ENCODE peak calls at places on chromosomes 13 and 19, in six cellular contexts. B is IMR-90, R is AG09309, A is skeletal muscle cell, H is pancreas, I is thoracic aorta. M is an unnamed sample.

GRCh38 chr13:27619093-27619705 is 1.1 kb downstream of the LNX2 start:
- DNase-seq in H (no peak), R (no peak), I (no peak), A (no peak), B (peak), M (no peak)

GRCh38 chr13:105960326-105960725 is 575.1 kb downstream of the EFNB2 start:
- DNase-seq in R (no peak), A (no peak), B (no peak), I (no peak), H (no peak), M (no peak)

GRCh38 chr13:21218351-21219043 is 42.0 kb downstream of the MRPL57 start:
- DNase-seq in R (no peak), H (no peak), B (no peak), I (no peak), A (no peak), M (no peak)

GRCh38 chr13:21478881-21479808 is 20.0 kb upstream of the ZDHHC20 start:
- DNase-seq in A (peak), H (no peak), I (no peak), R (peak), B (peak), M (peak)

GRCh38 chr13:31891472-31891871 is 140.1 kb upstream of the FRY start:
- DNase-seq in I (no peak), A (no peak), B (no peak), H (no peak), R (no peak), M (peak)

GRCh38 chr13:79749985-79750551 is 269.1 kb downstream of the NDFIP2 start:
- DNase-seq in B (peak), A (peak), H (no peak), R (peak), I (no peak), M (peak)

GRCh38 chr13:111034811-111035210 is 80.3 kb upstream of the ARHGEF7 start:
- DNase-seq in I (no peak), B (peak), H (no peak), A (no peak), R (no peak), M (no peak)

GRCh38 chr13:44191504-44192171 is 182.0 kb upstream of the SERP2 start:
- DNase-seq in A (no peak), R (peak), B (peak), H (no peak), I (no peak), M (no peak)

GRCh38 chr19:35641515-35642151 is at the start of gene ETV2:
- DNase-seq in I (no peak), A (no peak), R (no peak), B (peak), H (peak), M (no peak)
- H3K4me3 ChIP-seq in I (no peak), A (no peak), R (no peak), B (no peak), H (no peak), M (no peak)

GRCh38 chr19:17794731-17795494 is at the start of gene B3GNT3:
- DNase-seq in I (no peak), A (no peak), R (no peak), H (peak), B (no peak), M (no peak)

GRCh38 chr19:17795495-17795856 is 538 bp downstream of the B3GNT3 start:
- DNase-seq in B (no peak), A (no peak), H (no peak), I (no peak), R (no peak), M (no peak)

GRCh38 chr19:17796013-17796837 is 1.3 kb downstream of the B3GNT3 start:
- DNase-seq in H (no peak), A (no peak), B (no peak), I (no peak), R (no peak), M (no peak)

GRCh38 chr19:17796838-17797168 is 1.9 kb downstream of the B3GNT3 start:
- DNase-seq in R (no peak), B (no peak), H (no peak), I (no peak), A (no peak), M (no peak)

DNA sequence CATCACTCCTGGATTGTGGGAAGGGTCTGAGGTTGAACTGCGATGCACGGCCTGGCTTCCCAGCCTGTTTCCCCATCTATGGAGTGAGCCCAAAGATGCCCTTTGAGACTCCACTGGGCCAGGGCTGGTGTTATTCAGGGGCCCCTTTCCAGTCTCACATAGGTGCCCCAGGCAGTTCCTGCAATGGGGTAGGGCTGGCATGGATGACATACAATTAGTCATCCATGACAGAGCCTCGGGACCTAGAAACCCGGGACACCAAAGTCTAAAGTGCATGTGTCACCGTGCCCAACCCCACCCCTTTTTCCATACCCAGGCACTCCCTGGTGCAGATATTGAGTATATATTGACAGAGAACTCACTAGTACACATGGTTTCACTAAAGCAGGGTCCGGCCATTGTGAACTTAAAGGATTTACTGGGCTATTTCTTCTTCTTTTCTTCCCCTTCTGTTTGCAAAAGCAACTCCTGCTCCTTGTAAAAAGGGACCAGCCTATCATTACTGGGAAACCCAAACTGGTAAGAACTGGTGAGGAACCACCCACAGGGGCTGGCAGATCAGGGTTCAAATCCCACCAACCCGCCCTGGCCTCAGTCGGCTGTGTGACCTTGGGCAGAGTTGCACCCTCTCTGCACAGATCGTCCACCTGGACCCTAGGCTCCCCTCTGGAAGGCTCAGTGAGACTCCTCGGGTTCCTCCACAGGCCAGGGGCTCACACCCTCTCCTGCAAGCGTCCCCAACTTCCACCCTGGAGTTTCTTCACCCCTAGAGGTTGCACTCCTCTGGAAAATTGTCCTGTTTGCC is 2.7 kb downstream of the B3GNT3 start:
- DNase-seq in A (no peak), I (no peak), H (peak), B (no peak), R (no peak), M (no peak)
- H3K4me3 ChIP-seq in A (no peak), I (no peak), H (no peak), B (no peak), R (no peak), M (no peak)

GRCh38 chr19:39913682-39914333 is 20.6 kb downstream of the FCGBP start:
- DNase-seq in A (no peak), H (peak), B (no peak), R (no peak), I (no peak), M (no peak)

GRCh38 chr19:39916851-39917396 is 17.5 kb downstream of the FCGBP start:
- DNase-seq in H (no peak), R (no peak), B (no peak), A (no peak), I (no peak), M (no peak)

GRCh38 chr19:39915848-39916215 is 18.6 kb downstream of the FCGBP start:
- DNase-seq in R (no peak), H (no peak), B (no peak), I (no peak), A (no peak), M (no peak)

GRCh38 chr19:39916236-39916635 is 18.2 kb downstream of the FCGBP start:
- DNase-seq in B (no peak), A (no peak), R (no peak), I (no peak), H (no peak), M (no peak)

GRCh38 chr19:39915101-39915847 is 19.2 kb downstream of the FCGBP start:
- DNase-seq in I (no peak), R (no peak), A (no peak), H (no peak), B (no peak), M (no peak)
- H3K4me3 ChIP-seq in I (no peak), R (no peak), A (no peak), H (no peak), B (no peak), M (no peak)

DNA sequence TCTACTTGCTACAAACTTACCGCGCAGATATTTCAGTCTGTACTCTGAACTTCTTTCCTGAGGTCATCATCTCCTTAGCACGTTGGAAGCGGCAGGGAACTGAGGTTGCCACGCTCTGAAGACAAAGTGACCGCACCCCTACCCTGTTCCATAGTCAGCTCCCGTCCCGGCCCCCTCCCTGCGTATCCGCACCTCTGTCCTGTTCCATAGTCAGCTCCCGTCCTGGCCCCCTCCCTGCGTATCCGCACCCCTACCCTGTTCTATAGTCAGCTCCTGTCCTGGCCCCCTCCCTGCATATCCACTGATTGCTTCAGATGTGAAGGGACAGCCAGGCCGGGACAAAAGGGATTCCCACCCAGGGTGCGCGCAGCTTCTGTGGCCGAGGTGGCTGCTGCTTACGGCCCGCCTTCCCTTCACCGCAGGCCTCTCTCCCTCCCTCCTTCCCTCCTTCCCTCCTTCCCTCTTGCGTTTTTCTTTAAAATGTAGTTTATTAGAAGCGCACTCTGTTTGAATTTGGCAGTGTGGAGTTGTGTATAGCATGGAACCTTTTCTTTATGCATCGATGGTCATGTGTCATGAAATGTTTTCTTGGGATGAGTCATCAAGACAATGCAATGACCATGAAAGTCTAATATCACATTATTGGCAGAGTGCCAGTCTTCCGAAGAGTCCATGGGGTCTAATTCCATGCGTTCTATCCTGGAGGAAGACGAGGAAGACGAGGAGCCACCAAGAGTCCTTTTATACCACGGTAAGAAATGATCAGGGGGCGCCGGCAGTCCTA is 21.9 kb upstream of the NDUFS7 start:
- DNase-seq in H (no peak), R (peak), B (peak), I (no peak), A (peak), M (no peak)
- H3K4me3 ChIP-seq in H (no peak), R (peak), B (no peak), I (peak), A (peak), M (no peak)

DNA sequence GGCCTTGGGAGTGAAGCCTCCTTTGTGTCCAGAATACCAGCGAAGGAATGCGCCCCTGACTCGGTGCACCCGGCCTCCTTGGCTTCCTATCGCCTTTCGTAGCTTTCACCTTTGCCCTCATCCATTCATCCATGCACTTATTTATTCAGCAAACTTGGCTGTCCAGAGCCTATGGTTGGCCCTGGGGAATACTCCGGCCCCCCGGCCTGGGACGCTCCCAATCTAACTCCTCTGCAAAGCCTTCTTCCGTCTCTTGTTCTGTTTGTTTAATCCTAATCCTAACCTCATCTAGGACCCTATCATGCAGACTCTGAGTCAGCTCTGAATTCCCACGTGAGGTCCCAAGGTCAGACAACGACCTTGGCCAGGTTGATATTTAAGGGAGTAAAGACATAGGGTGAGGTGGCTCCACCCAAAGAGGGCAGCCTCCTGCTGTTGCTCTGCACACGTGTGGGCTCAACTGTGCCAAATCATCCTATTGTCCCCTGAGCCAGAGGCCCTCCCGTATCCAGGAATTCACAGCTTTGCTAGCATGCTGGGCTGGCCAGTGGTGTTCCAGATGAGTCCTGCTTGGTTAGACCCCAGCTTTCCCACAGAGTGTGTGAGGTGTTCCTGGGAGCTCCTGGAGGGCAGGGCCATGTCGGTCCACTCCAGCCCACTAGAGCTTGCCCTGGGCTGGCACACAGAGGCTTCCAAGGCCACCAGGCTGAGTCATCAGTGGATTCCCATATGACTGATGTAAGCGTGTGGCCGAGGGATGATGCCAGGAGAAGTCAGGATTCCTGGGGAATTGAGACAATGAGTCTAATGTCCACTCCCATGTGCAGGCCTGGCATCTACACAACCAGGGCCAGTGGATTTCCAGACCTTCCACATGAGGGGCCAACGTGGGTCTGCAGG is 6.5 kb upstream of the CCNE1 start:
- DNase-seq in R (no peak), H (no peak), A (no peak), I (no peak), B (peak), M (peak)
- H3K4me3 ChIP-seq in R (no peak), H (no peak), A (no peak), I (no peak), B (no peak), M (no peak)

GRCh38 chr13:113001251-113002140 is 32.5 kb downstream of the MCF2L start:
- DNase-seq in B (peak), I (no peak), A (peak), H (peak), R (no peak), M (no peak)
- H3K4me3 ChIP-seq in B (no peak), I (peak), A (peak), H (peak), R (no peak), M (peak)

GRCh38 chr19:2675892-2676291 is 26.6 kb downstream of the GNG7 start:
- DNase-seq in H (no peak), A (no peak), I (no peak), R (no peak), B (no peak), M (no peak)
- H3K4me3 ChIP-seq in H (no peak), A (no peak), I (no peak), R (no peak), B (no peak), M (no peak)

GRCh38 chr19:51469629-51470028 is 8.7 kb upstream of the CEACAM18 start:
- DNase-seq in R (no peak), I (no peak), H (no peak), B (no peak), A (no peak), M (no peak)
- H3K4me3 ChIP-seq in R (no peak), I (no peak), H (no peak), B (no peak), A (no peak), M (no peak)

DNA sequence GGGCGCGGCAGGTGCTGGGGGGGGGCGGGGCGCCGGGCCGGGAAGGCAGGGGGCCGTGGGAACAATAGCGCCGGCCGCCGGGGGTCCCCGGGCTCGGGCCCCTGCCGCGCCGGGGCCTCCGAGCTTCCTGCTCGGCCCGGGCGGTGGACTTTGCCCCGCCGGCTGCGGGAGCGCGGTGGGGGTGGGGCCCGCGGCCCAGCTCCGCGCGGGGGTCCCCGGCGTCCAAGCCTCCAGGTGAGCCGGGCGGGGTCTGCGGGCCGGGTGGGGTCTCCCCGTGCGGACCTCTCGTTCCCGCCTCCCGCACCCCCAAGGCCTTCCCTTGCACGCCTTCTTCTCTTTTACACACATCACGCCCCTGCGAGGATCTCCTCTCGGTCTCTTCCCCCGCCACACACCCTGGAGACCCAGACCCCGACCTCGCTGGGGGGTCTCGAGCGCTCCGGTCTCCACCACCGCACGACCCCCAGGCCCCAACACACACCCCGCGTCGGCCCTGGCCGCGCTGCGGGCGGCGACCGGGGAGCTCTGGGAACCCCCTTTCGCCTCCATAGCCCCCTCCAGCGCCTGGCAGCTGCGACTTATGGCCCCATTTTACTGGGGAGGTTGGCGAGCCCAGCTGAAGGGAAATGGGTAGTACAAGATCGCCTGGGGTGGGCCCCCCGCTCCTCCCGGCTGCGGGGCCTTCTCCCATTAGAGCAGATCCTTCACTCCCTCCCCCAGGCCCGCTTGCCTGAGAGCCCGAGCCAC is 701 bp downstream of the CAMSAP3 start:
- DNase-seq in A (no peak), R (no peak), I (no peak), B (no peak), H (peak), M (no peak)
- H3K4me3 ChIP-seq in A (no peak), R (no peak), I (peak), B (no peak), H (peak), M (peak)